ENCODE peak calls at places on chromosomes 7 and 10, in five cellular contexts. P is prostate gland, E is upper lobe of left lung, V is stomach, O is HepG2. H is an unnamed sample.

GRCh38 chr7:87933605-87933952 is 472 bp upstream of the ADAM22 start:
- DNase-seq in P (no peak), E (no peak), V (no peak), O (no peak), H (no peak)

GRCh38 chr7:158991824-158992621 is 135.7 kb downstream of the DYNC2I1 start:
- DNase-seq in P (no peak), E (peak; percentile 74), V (no peak), O (no peak), H (no peak)

GRCh38 chr10:77386833-77387232 is 250.8 kb downstream of the KCNMA1 start:
- DNase-seq in P (no peak), E (no peak), V (no peak), O (no peak), H (no peak)

GRCh38 chr7:67625257-67625713 is 628.7 kb downstream of the TYW1 start:
- DNase-seq in P (peak; percentile 61), E (peak; percentile 66), V (peak; percentile 53), O (peak; percentile 51), H (peak; percentile 79)

GRCh38 chr10:99560277-99561126 is 27.8 kb downstream of the NKX2-3 start:
- DNase-seq in P (peak; percentile 36), E (peak; percentile 44), V (peak; percentile 42), O (peak; percentile 55), H (peak; percentile 38)

GRCh38 chr7:137073571-137074325 is 205.3 kb downstream of the CHRM2 start:
- DNase-seq in P (no peak), E (no peak), V (no peak), O (no peak), H (no peak)

GRCh38 chr10:106566871-106567270 is 597.6 kb downstream of the SORCS1 start:
- DNase-seq in P (peak; percentile 10), E (no peak), V (no peak), O (no peak), H (no peak)

GRCh38 chr10:55628260-55628701 is 732.8 kb downstream of the ZWINT start:
- DNase-seq in P (no peak), E (no peak), V (peak; percentile 38), O (no peak), H (no peak)

GRCh38 chr10:103507235-103508191 is 14.0 kb downstream of the NEURL1 start:
- DNase-seq in P (no peak), E (no peak), V (no peak), O (no peak), H (peak; percentile 40)

GRCh38 chr7:44617225-44617885 is 10.9 kb downstream of the OGDH start:
- DNase-seq in P (no peak), E (no peak), V (no peak), O (no peak), H (no peak)

GRCh38 chr10:70733051-70733450 is 52.1 kb downstream of the TBATA start:
- DNase-seq in P (no peak), E (no peak), V (no peak), O (no peak), H (no peak)

GRCh38 chr10:88076027-88076880 is 212.8 kb downstream of the PTEN start:
- DNase-seq in P (peak; percentile 50), E (no peak), V (no peak), O (no peak), H (no peak)

GRCh38 chr7:138184191-138184590 is 107.9 kb downstream of the AKR1D1 start:
- DNase-seq in P (no peak), E (no peak), V (no peak), O (no peak), H (no peak)

GRCh38 chr7:105802611-105803520 is 73.5 kb downstream of the ATXN7L1 start:
- DNase-seq in P (no peak), E (no peak), V (no peak), O (peak; percentile 41), H (no peak)

GRCh38 chr10:47243356-47243755 is 56.6 kb upstream of the GDF10 start:
- DNase-seq in P (no peak), E (no peak), V (peak; percentile 8), O (no peak), H (peak; percentile 43)

GRCh38 chr10:68099736-68100135 is 9.6 kb upstream of the MYPN start:
- DNase-seq in P (no peak), E (no peak), V (no peak), O (no peak), H (no peak)

GRCh38 chr10:29877798-29878491 is 181.4 kb downstream of the JCAD start:
- DNase-seq in P (no peak), E (no peak), V (no peak), O (no peak), H (no peak)

GRCh38 chr7:114934758-114935157 is 12.9 kb downstream of the MDFIC start:
- DNase-seq in P (no peak), E (no peak), V (no peak), O (no peak), H (no peak)

GRCh38 chr10:4391683-4392082 is 434.3 kb upstream of the AKR1E2 start:
- DNase-seq in P (no peak), E (no peak), V (no peak), O (no peak), H (no peak)

GRCh38 chr7:102104245-102104644 is 182.4 kb upstream of the SH2B2 start:
- DNase-seq in P (no peak), E (no peak), V (no peak), O (no peak), H (no peak)

GRCh38 chr10:61752111-61753011 is 89.6 kb downstream of the CABCOCO1 start:
- DNase-seq in P (no peak), E (peak; percentile 49), V (no peak), O (no peak), H (no peak)

GRCh38 chr7:134891262-134892001 is 94.9 kb upstream of the AGBL3 start:
- DNase-seq in P (peak; percentile 78), E (peak; percentile 44), V (peak; percentile 38), O (peak; percentile 98), H (no peak)

GRCh38 chr10:130109796-130110235 is 814 bp downstream of the C10orf143 start:
- DNase-seq in P (peak; percentile 75), E (peak; percentile 63), V (peak; percentile 82), O (peak; percentile 83), H (no peak)

GRCh38 chr7:74174606-74175082 is 488 bp downstream of the EIF4H start:
- DNase-seq in P (peak; percentile 20), E (peak; percentile 47), V (peak; percentile 31), O (peak; percentile 30), H (no peak)

GRCh38 chr7:131034166-131034881 is 293.4 kb upstream of the MKLN1 start:
- DNase-seq in P (no peak), E (no peak), V (no peak), O (no peak), H (no peak)

GRCh38 chr10:35946556-35946955 is 304.5 kb upstream of the FZD8 start:
- DNase-seq in P (no peak), E (no peak), V (no peak), O (no peak), H (no peak)

GRCh38 chr10:101995451-101996063 is 60.4 kb downstream of the ARMH3 start:
- DNase-seq in P (no peak), E (no peak), V (no peak), O (peak; percentile 33), H (no peak)

GRCh38 chr10:48456808-48457761 is 147.8 kb downstream of the ARHGAP22 start:
- DNase-seq in P (no peak), E (no peak), V (peak; percentile 18), O (no peak), H (peak; percentile 71)

GRCh38 chr10:49139866-49140195 is 6.0 kb upstream of the FAM170B start:
- DNase-seq in P (no peak), E (no peak), V (no peak), O (no peak), H (no peak)

GRCh38 chr7:18458830-18459229 is 36.7 kb upstream of the HDAC9 start:
- DNase-seq in P (no peak), E (peak; percentile 38), V (no peak), O (no peak), H (no peak)

GRCh38 chr7:108308913-108309312 is 147.3 kb downstream of the NRCAM start:
- DNase-seq in P (no peak), E (no peak), V (no peak), O (no peak), H (no peak)

GRCh38 chr10:97079454-97079853 is 106.3 kb downstream of the SLIT1 start:
- DNase-seq in P (no peak), E (no peak), V (no peak), O (no peak), H (no peak)

GRCh38 chr10:60821661-60822060 is 43.4 kb downstream of the CDK1 start:
- DNase-seq in P (no peak), E (no peak), V (no peak), O (no peak), H (no peak)

DNA sequence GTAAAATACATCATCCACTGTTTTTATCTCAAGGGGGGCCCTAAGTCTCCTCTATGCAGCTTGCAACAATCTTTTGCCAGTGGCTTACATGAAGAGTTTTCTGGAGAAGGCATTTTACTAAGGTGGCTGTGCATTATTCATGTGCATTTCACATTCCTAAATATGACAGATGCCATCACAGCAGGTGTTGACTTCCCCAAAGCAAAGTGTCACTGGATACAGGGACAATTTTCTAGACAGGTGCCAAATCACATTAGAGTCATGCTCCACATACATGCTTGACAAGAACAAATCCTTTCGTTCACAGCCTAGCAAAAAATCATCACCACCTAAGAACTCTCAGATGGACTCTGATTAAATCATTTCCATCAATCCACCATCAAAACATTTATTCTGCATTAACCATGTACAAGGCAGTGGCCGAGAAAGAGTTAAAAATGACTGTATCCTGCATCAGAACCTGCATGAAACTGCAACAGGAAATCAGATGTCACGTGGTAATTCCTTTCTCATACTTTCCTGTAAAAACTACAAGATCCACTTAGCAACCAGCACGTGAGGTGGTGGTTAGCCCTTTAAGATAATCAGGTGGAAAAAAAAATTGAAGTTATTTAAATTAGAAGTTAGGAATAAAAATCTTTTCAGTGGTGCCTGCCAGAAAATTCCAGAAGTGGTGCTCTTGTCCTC is 88.2 kb upstream of the AFAP1L2 start:
- DNase-seq in P (no peak), E (no peak), V (no peak), O (no peak), H (no peak)
- H3K4me3 ChIP-seq in P (no peak overlapping the region), E (no peak overlapping the region), V (no peak overlapping the region), O (no peak overlapping the region), H (no peak overlapping the region)

DNA sequence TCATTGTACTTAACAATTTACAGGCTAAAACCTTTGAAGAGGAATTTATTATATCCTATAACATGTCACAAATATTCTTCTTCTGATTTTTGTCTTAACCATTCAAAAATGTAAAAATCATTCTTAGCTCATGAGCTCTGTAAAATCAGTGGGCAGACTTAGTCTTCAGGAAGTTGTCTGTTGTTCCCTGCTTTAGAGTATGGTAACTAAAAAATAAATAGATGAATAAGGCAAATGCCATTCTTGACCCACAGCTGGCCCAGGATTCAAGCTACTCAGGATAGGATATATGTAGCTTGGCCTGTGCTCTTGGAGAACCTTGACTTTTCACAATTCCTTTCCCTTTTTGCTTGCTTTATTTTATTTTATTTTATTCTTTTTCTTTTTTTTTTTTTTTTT is 51.5 kb downstream of the LRRC4 start:
- DNase-seq in P (no peak), E (no peak), V (no peak), O (no peak), H (no peak)
- H3K4me1 ChIP-seq in P (no peaks in the 10 kb centered on the region), E (peaks cover 4% of the 10 kb centered on the region), V (peaks cover 11% of the 10 kb centered on the region), O (no peaks in the 10 kb centered on the region), H (no peaks in the 10 kb centered on the region)

GRCh38 chr10:91198781-91199180 is 21.7 kb upstream of the PCGF5 start:
- DNase-seq in P (peak; percentile 10), E (no peak), V (no peak), O (no peak), H (no peak)
- TF ChIP-seq POLR2AphosphoS5 in P (peak; percentile 55), E (peak; percentile 45), V (peak; percentile 33), O (no peak), H (no peak)

DNA sequence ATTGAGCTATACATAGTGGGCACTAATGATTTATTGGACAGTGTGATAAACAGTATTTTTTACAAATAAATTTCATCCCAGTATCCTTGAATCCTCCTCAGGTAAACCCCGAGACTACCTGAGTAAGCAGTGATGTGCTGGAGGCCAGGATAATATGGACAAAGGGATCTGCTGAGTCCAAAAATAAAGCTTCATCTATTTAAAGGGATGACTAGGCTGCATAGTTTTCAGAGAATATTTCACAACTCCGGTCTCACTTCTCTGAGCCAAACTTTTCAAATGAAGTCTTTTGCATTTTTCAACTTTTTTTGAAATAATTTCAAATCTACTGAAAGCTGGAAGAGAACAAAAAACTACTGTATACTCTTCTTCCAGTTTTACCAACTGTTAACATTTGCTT is 2.5 kb downstream of the ACTR3B start:
- DNase-seq in P (no peak), E (no peak), V (no peak), O (no peak), H (no peak)
- H3K4me3 ChIP-seq in P (no peak overlapping the region), E (no peak overlapping the region), V (no peak overlapping the region), O (no peak overlapping the region), H (no peak overlapping the region)